ENCODE peak calls at places on chromosomes 16 and 17, in nine cellular contexts. One of them, this sample, is unnamed.

GRCh38 chr17:50561796-50562195 is 1.3 kb downstream of the CACNA1G start:
- DNase-seq in Calu3: no peak
- DNase-seq in GM18507: no peak
- DNase-seq in LoVo: no peak
- DNase-seq in activated T-cell treated with anti-CD3 and anti-CD28 coated beads, Interleukin-2, amount 50 U/mL, for 72 hours: no peak
- DNase-seq in esophagus squamous epithelium: no peak
- DNase-seq in H54: no peak
- DNase-seq in EL: no peak
- DNase-seq in T-cell: no peak
- DNase-seq in this sample: no peak

GRCh38 chr17:2776589-2777241 is 19.5 kb upstream of the RAP1GAP2 start:
- DNase-seq in Calu3: peak; percentile 7
- DNase-seq in esophagus squamous epithelium: no peak
- DNase-seq in T-cell: no peak
- DNase-seq in GM18507: no peak
- DNase-seq in EL: no peak
- DNase-seq in H54: no peak
- DNase-seq in activated T-cell treated with anti-CD3 and anti-CD28 coated beads, Interleukin-2, amount 50 U/mL, for 72 hours: peak; percentile 12
- DNase-seq in LoVo: no peak
- DNase-seq in this sample: no peak

GRCh38 chr16:3129137-3130131 is 5.4 kb upstream of the ZNF213 start:
- DNase-seq in EL: peak; percentile 83
- DNase-seq in GM18507: no peak
- DNase-seq in esophagus squamous epithelium: peak; percentile 44
- DNase-seq in T-cell: peak; percentile 78
- DNase-seq in H54: no peak
- DNase-seq in LoVo: peak; percentile 77
- DNase-seq in Calu3: peak; percentile 89
- DNase-seq in activated T-cell treated with anti-CD3 and anti-CD28 coated beads, Interleukin-2, amount 50 U/mL, for 72 hours: peak; percentile 85
- DNase-seq in this sample: no peak

GRCh38 chr16:75043175-75043937 is 44.5 kb downstream of the ZNRF1 start:
- DNase-seq in Calu3: no peak
- DNase-seq in esophagus squamous epithelium: no peak
- DNase-seq in LoVo: no peak
- DNase-seq in H54: no peak
- DNase-seq in activated T-cell treated with anti-CD3 and anti-CD28 coated beads, Interleukin-2, amount 50 U/mL, for 72 hours: no peak
- DNase-seq in EL: no peak
- DNase-seq in T-cell: no peak
- DNase-seq in GM18507: no peak
- DNase-seq in this sample: no peak

GRCh38 chr17:82349287-82349701 is 9.8 kb upstream of the TEX19 start:
- DNase-seq in LoVo: no peak
- DNase-seq in activated T-cell treated with anti-CD3 and anti-CD28 coated beads, Interleukin-2, amount 50 U/mL, for 72 hours: no peak
- DNase-seq in T-cell: no peak
- DNase-seq in Calu3: no peak
- DNase-seq in esophagus squamous epithelium: no peak
- DNase-seq in GM18507: no peak
- DNase-seq in EL: no peak
- DNase-seq in H54: no peak
- DNase-seq in this sample: no peak

GRCh38 chr16:87535855-87536794 is 43.3 kb upstream of the ZCCHC14 start:
- DNase-seq in GM18507: no peak
- DNase-seq in activated T-cell treated with anti-CD3 and anti-CD28 coated beads, Interleukin-2, amount 50 U/mL, for 72 hours: no peak
- DNase-seq in T-cell: no peak
- DNase-seq in H54: no peak
- DNase-seq in esophagus squamous epithelium: no peak
- DNase-seq in LoVo: no peak
- DNase-seq in EL: no peak
- DNase-seq in Calu3: no peak
- DNase-seq in this sample: no peak

GRCh38 chr16:66520406-66521194 is 29.3 kb downstream of the TK2 start:
- DNase-seq in T-cell: no peak
- DNase-seq in esophagus squamous epithelium: no peak
- DNase-seq in GM18507: no peak
- DNase-seq in LoVo: no peak
- DNase-seq in EL: no peak
- DNase-seq in Calu3: no peak
- DNase-seq in activated T-cell treated with anti-CD3 and anti-CD28 coated beads, Interleukin-2, amount 50 U/mL, for 72 hours: no peak
- DNase-seq in H54: no peak
- DNase-seq in this sample: no peak

GRCh38 chr17:50672831-50673551 is 34.7 kb downstream of the ANKRD40 start:
- DNase-seq in GM18507: no peak
- DNase-seq in activated T-cell treated with anti-CD3 and anti-CD28 coated beads, Interleukin-2, amount 50 U/mL, for 72 hours: no peak
- DNase-seq in esophagus squamous epithelium: no peak
- DNase-seq in Calu3: no peak
- DNase-seq in EL: no peak
- DNase-seq in LoVo: no peak
- DNase-seq in T-cell: no peak
- DNase-seq in H54: no peak
- DNase-seq in this sample: no peak

GRCh38 chr16:10957771-10958486 is 13.6 kb downstream of the CLEC16A start:
- DNase-seq in activated T-cell treated with anti-CD3 and anti-CD28 coated beads, Interleukin-2, amount 50 U/mL, for 72 hours: no peak
- DNase-seq in EL: peak; percentile 68
- DNase-seq in Calu3: no peak
- DNase-seq in H54: no peak
- DNase-seq in esophagus squamous epithelium: no peak
- DNase-seq in GM18507: no peak
- DNase-seq in T-cell: no peak
- DNase-seq in LoVo: no peak
- DNase-seq in this sample: no peak

GRCh38 chr16:11407047-11407982 is 62.1 kb downstream of the RMI2 start:
- DNase-seq in Calu3: peak; percentile 85
- DNase-seq in activated T-cell treated with anti-CD3 and anti-CD28 coated beads, Interleukin-2, amount 50 U/mL, for 72 hours: peak; percentile 68
- DNase-seq in LoVo: peak; percentile 54
- DNase-seq in GM18507: peak; percentile 64
- DNase-seq in T-cell: peak; percentile 38
- DNase-seq in esophagus squamous epithelium: no peak
- DNase-seq in EL: peak; percentile 74
- DNase-seq in H54: peak; percentile 78
- DNase-seq in this sample: peak; percentile 86

GRCh38 chr17:74699236-74699635 is 13.5 kb downstream of the CD300LF start:
- DNase-seq in EL: no peak
- DNase-seq in T-cell: no peak
- DNase-seq in Calu3: no peak
- DNase-seq in LoVo: no peak
- DNase-seq in GM18507: no peak
- DNase-seq in esophagus squamous epithelium: no peak
- DNase-seq in activated T-cell treated with anti-CD3 and anti-CD28 coated beads, Interleukin-2, amount 50 U/mL, for 72 hours: no peak
- DNase-seq in H54: no peak
- DNase-seq in this sample: no peak

This sample was measured in GM13977.